ENCODE peak calls at places on chromosomes 16 and 17, in eight cellular contexts. I is heart left ventricle, M is fibroblast of pulmonary artery, T is hepatocyte, E is stomach, L is fibroblast of mammary gland, K is left ventricle myocardium inferior, V is breast epithelium. A is an unnamed sample.

GRCh38 chr17:32283745-32284207 is 18.1 kb downstream of the RHBDL3 start:
- DNase-seq in M (peak; percentile 48), K (no peak), L (peak; percentile 52), T (no peak), I (no peak), V (no peak), E (no peak), A (peak; percentile 38)

GRCh38 chr17:66841744-66842143 is 6.8 kb downstream of the CACNG5 start:
- DNase-seq in E (no peak), L (no peak), K (no peak), M (no peak), I (no peak), T (no peak), V (no peak), A (no peak)

GRCh38 chr16:50699345-50700159 is 6.1 kb downstream of the NOD2 start:
- DNase-seq in L (peak; percentile 71), M (peak; percentile 31), E (no peak), I (no peak), T (no peak), V (no peak), K (no peak), A (peak; percentile 65)

GRCh38 chr17:34465756-34466155 is 102.7 kb upstream of the CCL1 start:
- DNase-seq in I (no peak), L (peak; percentile 7), T (no peak), E (no peak), M (no peak), V (no peak), K (no peak), A (no peak)

GRCh38 chr16:58639230-58639629 is 9.6 kb upstream of the CNOT1 start:
- DNase-seq in I (no peak), T (no peak), L (no peak), M (no peak), E (no peak), K (no peak), V (no peak), A (no peak)

GRCh38 chr16:2178321-2179106 is 17.9 kb downstream of the CASKIN1 start:
- DNase-seq in T (no peak), L (peak; percentile 23), E (no peak), K (no peak), I (no peak), V (no peak), M (peak; percentile 32), A (no peak)

GRCh38 chr16:70267516-70267915 is 15.8 kb upstream of the EXOSC6 start:
- DNase-seq in E (peak; percentile 35), T (peak; percentile 53), M (peak; percentile 72), I (no peak), L (peak; percentile 69), K (no peak), V (no peak), A (peak; percentile 43)

GRCh38 chr17:8884336-8884990 is 17.0 kb upstream of the PIK3R6 start:
- DNase-seq in E (no peak), V (no peak), L (no peak), I (no peak), M (no peak), K (no peak), T (no peak), A (no peak)

GRCh38 chr17:31919802-31920525 is 16.8 kb upstream of the SUZ12 start:
- DNase-seq in L (peak; percentile 41), V (no peak), E (no peak), M (peak; percentile 35), K (no peak), I (no peak), T (no peak), A (no peak)

GRCh38 chr17:70242781-70243437 is 73.6 kb downstream of the KCNJ2 start:
- DNase-seq in T (no peak), I (no peak), V (no peak), E (no peak), L (peak; percentile 3), M (no peak), K (no peak), A (no peak)

GRCh38 chr16:65875362-65876199 is 490.9 kb upstream of the CDH5 start:
- DNase-seq in E (no peak), K (no peak), V (no peak), M (peak; percentile 8), L (peak; percentile 12), T (no peak), I (no peak), A (no peak)

GRCh38 chr16:20740007-20740883 is 1.4 kb downstream of the THUMPD1 start:
- DNase-seq in T (no peak), V (no peak), L (peak; percentile 12), I (no peak), E (no peak), M (peak; percentile 10), K (no peak), A (peak; percentile 3)

GRCh38 chr16:4536391-4537106 is 2.0 kb downstream of the CDIP1 start:
- DNase-seq in M (no peak), E (no peak), T (no peak), L (no peak), K (no peak), V (no peak), I (no peak), A (no peak)

GRCh38 chr16:4293822-4294457 is 21.1 kb upstream of the TFAP4 start:
- DNase-seq in L (peak; percentile 76), I (no peak), K (peak; percentile 46), V (peak; percentile 65), M (peak; percentile 79), E (peak; percentile 58), T (peak; percentile 87), A (peak; percentile 79)

GRCh38 chr16:85172465-85173071 is 60.3 kb upstream of the CIBAR2 start:
- DNase-seq in V (no peak), L (peak; percentile 42), T (no peak), M (peak; percentile 35), I (no peak), E (no peak), K (no peak), A (peak; percentile 54)
- H3K4me3 ChIP-seq in V (peak overlapping the region; percentile 53), L (peak overlapping the region; percentile 69), T (peak overlapping the region; percentile 37), M (peak overlapping the region; percentile 57), I (peak overlapping the region; percentile 27), E (peak overlapping the region; percentile 56), K (peak overlapping the region; percentile 68), A (peak overlapping the region; percentile 87)

GRCh38 chr17:17019891-17020456 is 22.3 kb upstream of the MPRIP start:
- DNase-seq in E (no peak), T (no peak), M (no peak), L (no peak), K (peak; percentile 13), V (peak; percentile 50), I (no peak), A (no peak)
- TF ChIP-seq CTCF in E (no peak), T (no peak), M (no peak), L (no peak), K (no peak), V (no peak), I (no peak), A (no peak)

GRCh38 chr17:56290486-56291118 is 137.3 kb downstream of the ANKFN1 start:
- DNase-seq in E (no peak), I (no peak), V (no peak), M (no peak), T (no peak), L (no peak), K (no peak), A (no peak)
- H3K4me3 ChIP-seq in E (no peak overlapping the region), I (no peak overlapping the region), V (no peak overlapping the region), M (no peak overlapping the region), T (no peak overlapping the region), L (no peak overlapping the region), K (peak overlapping the region; percentile 21), A (no peak overlapping the region)

DNA sequence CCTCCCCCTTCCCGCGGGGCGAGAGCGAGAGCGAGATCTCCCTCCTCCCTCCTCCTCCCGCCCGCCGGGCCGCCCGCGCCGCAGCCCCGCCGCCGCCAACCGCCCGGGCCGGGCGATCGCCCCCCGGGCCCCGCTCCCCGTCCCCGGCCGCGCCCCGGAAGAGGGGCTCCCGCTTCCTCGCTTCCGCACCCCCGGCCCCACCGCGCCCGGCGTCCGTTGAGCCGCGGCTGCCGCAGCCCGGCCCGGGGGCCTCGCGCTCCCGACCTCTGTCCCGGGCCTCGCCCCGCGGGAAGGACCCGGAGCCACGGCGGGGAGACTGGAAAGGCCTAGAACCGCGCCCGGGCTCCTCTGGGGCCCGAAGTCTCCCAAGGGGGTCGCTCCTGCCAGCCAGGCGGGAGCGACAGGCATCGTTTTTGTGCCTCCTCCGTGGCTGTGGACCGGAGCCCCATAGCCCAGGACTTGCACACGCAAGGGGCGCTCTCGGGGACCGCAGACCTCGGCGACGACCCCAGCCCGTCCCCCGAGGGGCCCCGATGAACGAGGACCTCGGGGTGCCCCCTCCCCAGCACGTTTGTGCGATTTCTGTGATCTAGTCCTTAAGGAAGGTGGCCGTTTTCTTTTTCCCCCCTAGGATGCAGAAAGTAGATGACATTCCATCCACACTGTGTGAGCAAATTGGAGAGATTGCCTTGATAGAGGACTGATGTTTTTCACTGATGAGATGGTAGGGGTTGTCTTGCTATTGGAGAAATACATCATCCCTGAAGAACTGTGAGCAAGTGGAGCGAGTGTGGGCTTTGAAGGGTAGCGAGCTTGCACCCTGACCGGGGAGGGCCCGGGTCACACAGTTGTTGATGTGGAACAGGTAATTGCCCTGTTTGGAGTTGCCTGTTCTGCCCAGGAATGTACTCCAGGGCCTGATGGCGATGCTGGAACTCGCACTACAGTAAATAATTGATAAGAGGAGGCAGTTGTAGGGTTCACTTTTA is 610 bp downstream of the BANP start:
- DNase-seq in M (no peak), E (no peak), T (peak; percentile 54), I (no peak), L (no peak), V (no peak), K (no peak), A (peak; percentile 17)
- TF ChIP-seq CTCF in M (no peak), E (no peak), T (peak; percentile 37), I (no peak), L (no peak), V (no peak), K (no peak), A (peak; percentile 25)

DNA sequence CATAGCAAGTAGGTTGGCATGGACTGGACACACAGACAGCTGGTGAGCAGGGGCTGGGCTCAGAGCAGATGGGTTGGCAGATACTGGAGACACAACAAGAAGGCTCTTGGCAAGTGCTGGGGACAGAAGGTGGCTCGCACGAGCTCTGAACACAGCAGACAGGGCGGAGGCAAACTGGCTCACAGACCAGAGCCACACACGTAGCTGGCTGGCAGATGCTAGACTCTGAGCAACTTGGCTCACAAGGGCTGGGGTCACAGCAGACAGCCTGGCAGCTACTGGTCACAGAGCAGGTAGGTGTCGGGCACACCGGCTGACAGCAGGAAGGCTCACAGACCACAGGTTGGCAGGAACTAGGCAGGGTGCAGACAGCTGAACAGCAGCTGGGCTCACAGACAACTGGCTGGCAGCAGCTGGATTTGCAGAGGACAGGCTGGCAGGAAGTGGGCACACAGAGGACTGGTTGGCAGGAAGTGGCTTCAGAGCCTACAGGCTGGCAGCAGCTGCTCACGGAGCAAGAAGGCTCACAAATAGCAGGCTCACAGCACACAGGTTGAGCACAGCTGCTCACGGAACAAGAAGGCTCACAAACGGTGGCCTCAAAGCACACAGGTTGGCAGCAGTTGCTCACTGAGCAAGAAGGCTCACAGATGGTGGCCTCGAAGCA is 725 bp downstream of the KRTAP16-1 start:
- DNase-seq in I (peak; percentile 49), V (peak; percentile 54), K (peak; percentile 58), E (no peak), T (no peak), L (no peak), M (no peak), A (peak; percentile 46)
- H3K4me3 ChIP-seq in I (no peak overlapping the region), V (no peak overlapping the region), K (no peak overlapping the region), E (no peak overlapping the region), T (no peak overlapping the region), L (no peak overlapping the region), M (no peak overlapping the region), A (no peak overlapping the region)

GRCh38 chr16:49377196-49377755 is 3.7 kb downstream of the C16orf78 start:
- DNase-seq in I (no peak), V (no peak), K (no peak), L (no peak), M (no peak), T (no peak), E (no peak), A (no peak)
- TF ChIP-seq CTCF in I (no peak), V (no peak), K (no peak), L (no peak), M (no peak), T (no peak), E (no peak), A (no peak)

GRCh38 chr17:47230864-47231263 is 21.7 kb downstream of the MYL4 start:
- DNase-seq in E (no peak), K (no peak), V (no peak), M (no peak), T (no peak), L (no peak), I (no peak), A (no peak)
- H3K4me3 ChIP-seq in E (no peak overlapping the region), K (no peak overlapping the region), V (no peak overlapping the region), M (no peak overlapping the region), T (no peak overlapping the region), L (no peak overlapping the region), I (no peak overlapping the region), A (no peak overlapping the region)

A was measured in AG10803.